ENCODE peak calls at places on chromosomes 7 and 10, in seven cellular contexts. I, C, M, H, B, T and Z are unnamed samples. For H3K36me3, the result is how much of the 10 kb centered on the place peaks cover.

GRCh38 chr7:98354511-98355249 is 46.2 kb downstream of the BAIAP2L1 start:
- DNase-seq in M (peak), C (no peak), I (no peak), T (peak), H (peak), B (peak), Z (peak)

GRCh38 chr10:97865488-97865887 is 15.8 kb downstream of the GOLGA7B start:
- DNase-seq in H (no peak), I (no peak), C (peak), T (no peak), B (no peak), M (no peak), Z (no peak)

GRCh38 chr7:608361-608760 is 88.7 kb upstream of the PDGFA start:
- DNase-seq in I (no peak), M (no peak), T (no peak), C (no peak), B (peak), H (no peak), Z (no peak)

GRCh38 chr7:140542226-140542625 is 62.9 kb upstream of the MKRN1 start:
- DNase-seq in C (no peak), T (no peak), H (no peak), M (no peak), B (no peak), I (peak), Z (no peak)

GRCh38 chr7:151429555-151430331 is 10.2 kb downstream of the CRYGN start:
- DNase-seq in C (no peak), H (no peak), B (no peak), M (peak), T (no peak), I (peak), Z (peak)

GRCh38 chr7:16261100-16261499 is 160.2 kb downstream of the CRPPA start:
- DNase-seq in I (no peak), M (no peak), C (no peak), B (no peak), T (no peak), H (no peak), Z (no peak)

GRCh38 chr10:49542353-49542752 is 3.4 kb upstream of the ERCC6 start:
- DNase-seq in C (no peak), T (no peak), H (no peak), M (no peak), I (no peak), B (no peak), Z (no peak)

GRCh38 chr7:37987732-37988131 is 67.3 kb downstream of the EPDR1 start:
- DNase-seq in C (no peak), H (no peak), T (no peak), M (no peak), B (no peak), I (no peak), Z (no peak)

GRCh38 chr7:99395616-99396327 is 12.6 kb downstream of the PDAP1 start:
- DNase-seq in I (no peak), C (no peak), T (no peak), B (no peak), M (no peak), H (no peak), Z (no peak)

GRCh38 chr7:99396914-99397631 is 11.3 kb downstream of the PDAP1 start:
- DNase-seq in M (no peak), C (no peak), T (no peak), B (no peak), I (no peak), H (no peak), Z (no peak)

GRCh38 chr7:99399597-99399996 is 8.8 kb downstream of the PDAP1 start:
- DNase-seq in C (no peak), M (no peak), T (no peak), H (no peak), B (no peak), I (no peak), Z (no peak)

GRCh38 chr7:99397632-99397983 is 10.8 kb downstream of the PDAP1 start:
- DNase-seq in T (no peak), I (no peak), H (no peak), B (no peak), C (no peak), M (no peak), Z (no peak)

DNA sequence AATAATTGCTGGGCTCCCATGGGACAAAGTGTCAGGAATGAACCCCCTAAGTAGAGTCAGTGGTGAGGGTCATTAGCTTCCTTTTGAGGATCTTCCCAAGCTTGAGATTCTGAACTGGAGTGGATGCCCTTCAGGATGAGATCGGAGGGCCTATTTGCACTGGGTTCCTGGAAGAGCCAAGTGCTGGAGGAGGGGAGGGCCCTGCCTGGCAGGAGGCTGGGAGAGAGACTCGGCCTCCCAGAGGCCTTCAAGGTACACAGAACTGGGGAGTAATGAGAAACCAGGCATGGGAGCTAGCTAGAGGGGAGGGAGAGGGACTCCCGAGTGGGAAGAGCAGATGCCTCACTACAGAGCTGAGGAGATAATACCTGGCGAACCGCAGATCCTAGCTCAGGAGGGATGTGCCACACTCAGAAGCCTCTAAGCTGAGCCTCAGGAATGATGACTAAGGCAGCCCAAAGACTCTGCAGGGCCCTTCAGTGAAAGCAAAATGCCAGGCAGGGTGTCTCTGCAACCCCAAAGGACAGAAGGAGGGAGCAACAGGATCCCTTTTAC is 9.4 kb downstream of the PDAP1 start:
- DNase-seq in M (no peak), H (no peak), T (no peak), C (no peak), I (no peak), B (no peak), Z (no peak)
- H3K36me3 ChIP-seq in M (under half), H (under half), T (under half), C (half or more), I (half or more), B (half or more), Z (half or more)

DNA sequence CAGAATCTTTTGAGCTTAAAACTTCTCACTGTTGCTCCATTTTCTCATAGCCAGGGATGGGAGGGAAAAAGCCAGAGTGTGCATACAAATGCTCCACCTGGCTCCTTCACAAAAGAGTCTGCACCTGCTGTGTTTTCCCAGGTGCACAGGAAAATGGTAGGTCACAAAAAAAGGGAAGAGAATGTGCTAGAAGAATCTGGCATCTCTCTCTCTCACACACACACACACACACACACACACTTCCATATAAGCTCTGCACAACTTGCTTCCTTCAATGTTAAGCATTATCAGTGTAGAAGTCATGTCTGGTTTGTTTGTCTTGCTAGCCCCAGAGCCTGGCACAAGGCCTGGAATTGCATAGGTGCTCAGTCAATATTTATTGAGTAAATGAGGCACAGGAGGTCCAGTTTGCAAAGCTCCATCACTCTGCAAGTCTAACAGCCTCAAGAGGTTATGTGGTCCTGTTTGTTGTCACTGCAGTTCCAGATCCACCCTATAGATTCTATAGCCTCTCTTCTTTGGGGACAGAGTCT is 867.3 kb upstream of the AUTS2 start:
- DNase-seq in T (no peak), I (no peak), M (peak), H (no peak), B (no peak), C (no peak), Z (peak)
- TF ChIP-seq POLR2AphosphoS5 in T (no peak), I (no peak), M (no peak), H (no peak), B (no peak), C (no peak), Z (peak)

DNA sequence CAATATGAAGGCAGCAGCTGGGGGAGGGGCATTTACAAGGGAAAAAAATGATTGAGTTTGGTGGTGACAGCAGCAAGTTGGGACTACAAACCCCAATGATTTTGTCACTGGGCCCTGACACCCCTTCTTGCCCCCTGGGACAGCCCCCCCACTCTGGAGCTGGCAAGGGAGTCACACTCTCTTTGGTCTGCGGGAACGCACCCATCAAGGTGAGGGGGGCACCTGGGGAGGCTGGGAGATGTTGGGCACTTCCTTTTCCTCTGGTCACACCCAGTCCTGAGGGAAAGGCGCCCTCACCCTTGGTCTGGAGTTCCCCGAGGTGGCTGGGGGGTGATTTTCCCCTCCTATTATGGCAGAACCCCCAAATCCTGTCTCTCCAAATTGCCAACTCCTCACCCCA is 24.4 kb downstream of the EPHB4 start:
- DNase-seq in I (no peak), B (no peak), H (no peak), C (no peak), M (no peak), T (no peak), Z (no peak)
- H3K36me3 ChIP-seq in I (under half), B (under half), H (under half), C (under half), M (under half), T (under half), Z (under half)

GRCh38 chr10:132787253-132788179 is 1.6 kb upstream of the NKX6-2 start:
- DNase-seq in B (no peak), H (no peak), M (no peak), T (no peak), I (no peak), C (peak), Z (no peak)
- TF ChIP-seq POLR2AphosphoS5 in B (no peak), H (no peak), M (no peak), T (no peak), I (no peak), C (no peak), Z (no peak)

GRCh38 chr10:24596531-24596930 is 127.2 kb downstream of the ARHGAP21 start:
- DNase-seq in T (no peak), I (no peak), B (no peak), H (no peak), C (no peak), M (no peak), Z (no peak)
- H3K36me3 ChIP-seq in T (under half), I (half or more), B (under half), H (under half), C (half or more), M (under half), Z (half or more)

DNA sequence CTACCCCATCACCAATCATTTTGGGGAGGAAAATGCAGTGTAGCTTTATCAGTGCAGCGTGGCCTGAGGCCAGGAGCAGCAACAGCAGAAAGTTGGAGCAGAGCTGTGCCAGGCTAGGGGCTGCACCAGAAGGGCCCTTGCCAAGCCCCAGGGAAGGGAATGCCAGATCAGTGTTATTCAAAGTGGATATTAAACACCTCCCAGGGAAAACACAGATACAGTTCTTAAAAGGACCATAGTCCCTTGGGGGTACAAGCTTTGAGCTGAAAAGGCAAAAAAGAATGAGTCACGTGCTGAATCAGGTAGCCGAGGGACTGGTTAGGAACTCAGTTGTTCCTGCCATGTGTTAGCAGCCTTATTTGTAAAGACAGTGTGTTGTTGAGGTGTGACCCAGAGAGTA is 54.0 kb downstream of the GSDME start:
- DNase-seq in H (no peak), C (no peak), M (no peak), I (no peak), T (no peak), B (no peak), Z (no peak)
- TF ChIP-seq POLR2AphosphoS5 in H (no peak), C (no peak), M (no peak), I (no peak), T (no peak), B (no peak), Z (no peak)